ENCODE peak calls at places on chromosomes 16 and 17, in seven cellular contexts. J is A549, U is mammary epithelial cell, Y is dorsolateral prefrontal cortex, N is upper lobe of right lung, O is cardiac muscle cell, L is WERI-Rb-1. S is an unnamed sample.

GRCh38 chr16:88415381-88416323 is 32.9 kb downstream of the ZNF469 start:
- DNase-seq in J (no peak), U (no peak), Y (no peak), N (no peak), O (no peak), L (peak; percentile 14), S (no peak)

GRCh38 chr17:27457731-27458523 is 1.7 kb downstream of the KSR1 start:
- DNase-seq in J (no peak), U (no peak), Y (no peak), N (no peak), O (peak; percentile 50), L (peak; percentile 17), S (no peak)

GRCh38 chr17:59451706-59452105 is 113.7 kb upstream of the DHX40 start:
- DNase-seq in J (peak; percentile 34), U (peak; percentile 89), Y (no peak), N (no peak), O (peak; percentile 32), L (no peak), S (peak; percentile 94)

GRCh38 chr16:27359615-27360014 is 42.4 kb upstream of the IL21R start:
- DNase-seq in J (no peak), U (no peak), Y (no peak), N (no peak), O (no peak), L (no peak), S (no peak)

GRCh38 chr16:67530013-67530939 is 1.6 kb downstream of the RIPOR1 start:
- DNase-seq in J (no peak), U (peak; percentile 35), Y (peak; percentile 56), N (peak; percentile 88), O (peak; percentile 85), L (peak; percentile 49), S (peak; percentile 62)

GRCh38 chr16:28231763-28232162 is 20.0 kb upstream of the XPO6 start:
- DNase-seq in J (no peak), U (no peak), Y (no peak), N (no peak), O (no peak), L (no peak), S (no peak)

GRCh38 chr16:73066927-73067670 is 19.2 kb upstream of the ZFHX3 start:
- DNase-seq in J (no peak), U (no peak), Y (no peak), N (no peak), O (peak; percentile 67), L (no peak), S (peak; percentile 63)

GRCh38 chr17:66354981-66355380 is 52.6 kb downstream of the PRKCA start:
- DNase-seq in J (no peak), U (no peak), Y (no peak), N (no peak), O (peak; percentile 62), L (peak; percentile 24), S (peak; percentile 66)

GRCh38 chr16:71473891-71474290 is 11.8 kb upstream of the ZNF23 start:
- DNase-seq in J (no peak), U (peak; percentile 80), Y (no peak), N (no peak), O (no peak), L (no peak), S (no peak)

GRCh38 chr17:41492771-41493170 is 3.1 kb upstream of the KRT36 start:
- DNase-seq in J (no peak), U (no peak), Y (no peak), N (peak; percentile 53), O (peak; percentile 81), L (no peak), S (peak; percentile 35)

GRCh38 chr17:51119415-51120356 is 982 bp downstream of the SPAG9 start:
- DNase-seq in J (peak; percentile 80), U (peak; percentile 41), Y (peak; percentile 22), N (peak; percentile 78), O (peak; percentile 34), L (peak; percentile 59), S (peak; percentile 54)
- TF ChIP-seq CTCF in J (peak; percentile 62), U (peak; percentile 39), Y (no peak), N (peak; percentile 24), O (no peak), L (peak; percentile 48), S (peak; percentile 26)

DNA sequence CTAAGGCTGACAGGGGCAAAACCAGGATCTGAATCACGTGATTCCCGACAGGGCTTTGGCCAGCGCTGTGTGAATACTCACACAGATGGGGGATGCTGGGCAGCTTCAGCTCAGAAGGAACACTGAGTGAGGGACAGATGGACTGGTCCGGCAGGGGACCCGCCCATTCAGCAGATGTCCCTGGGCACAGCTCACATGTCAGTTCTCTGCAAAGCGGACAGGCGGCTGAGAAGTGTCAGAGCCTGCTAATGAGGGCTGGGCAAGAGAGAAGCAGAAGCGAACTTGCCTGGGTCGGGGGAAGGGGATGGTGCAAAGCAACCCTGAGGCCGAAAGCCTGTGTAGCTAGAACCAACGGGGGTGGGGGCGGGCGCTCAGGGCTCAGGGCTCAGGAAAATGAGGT is 11.9 kb upstream of the GLIS2 start:
- DNase-seq in J (no peak), U (no peak), Y (peak; percentile 94), N (no peak), O (no peak), L (peak; percentile 97), S (no peak)
- H3K4me3 ChIP-seq in J (no peak overlapping the region), U (no peak overlapping the region), Y (no peak overlapping the region), N (no peak overlapping the region), O (no peak overlapping the region), L (peak overlapping the region; percentile 17), S (no peak overlapping the region)

DNA sequence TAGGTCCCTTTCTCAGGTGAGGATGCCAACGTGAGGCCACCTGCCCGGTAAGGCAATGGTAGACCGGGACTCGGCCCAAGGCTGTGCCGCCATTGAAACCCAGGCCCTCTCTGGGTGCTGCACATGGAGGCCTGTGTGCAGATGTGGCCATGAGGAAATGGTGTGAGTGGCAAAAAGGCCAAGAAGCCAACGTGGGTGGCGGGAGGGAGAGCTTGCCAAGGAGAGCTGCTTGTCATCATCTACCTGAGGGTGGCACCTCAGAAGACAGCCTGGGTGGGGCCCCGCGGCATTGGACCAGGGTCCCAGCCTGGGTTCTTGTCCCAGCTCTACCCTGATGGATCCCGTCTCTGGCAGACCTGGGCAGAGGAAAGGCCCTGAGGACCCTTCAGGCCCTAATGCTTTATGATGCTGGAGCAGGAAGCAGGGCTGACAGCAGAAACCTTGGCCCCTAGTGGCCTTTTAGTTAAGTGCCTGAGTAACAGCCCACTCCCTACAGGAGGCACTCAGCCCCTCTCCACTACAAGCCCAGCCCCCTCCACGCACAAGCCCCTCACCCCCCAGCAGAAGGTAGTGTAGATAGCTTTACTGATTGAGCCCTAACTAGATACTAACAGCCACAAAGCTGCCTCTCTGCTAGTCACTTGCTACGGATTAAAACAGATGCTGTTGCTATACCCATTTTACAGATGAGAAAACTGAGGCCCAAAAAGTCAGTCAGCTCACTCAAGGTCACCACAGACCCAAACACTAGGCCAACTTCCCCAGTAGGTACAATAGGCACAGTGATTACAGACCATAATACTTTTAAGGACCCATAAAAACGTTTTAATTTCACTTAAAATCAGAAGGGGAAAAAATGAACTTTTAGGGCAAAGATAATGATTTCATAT is 26.2 kb upstream of the KIFC3 start:
- DNase-seq in J (no peak), U (no peak), Y (no peak), N (no peak), O (no peak), L (no peak), S (no peak)
- TF ChIP-seq CTCF in J (no peak), U (no peak), Y (no peak), N (no peak), O (no peak), L (peak; percentile 30), S (no peak)

GRCh38 chr16:12868788-12869187 is 32.6 kb upstream of the SHISA9 start:
- DNase-seq in J (no peak), U (no peak), Y (no peak), N (no peak), O (no peak), L (no peak), S (no peak)

GRCh38 chr16:12871784-12872183 is 29.6 kb upstream of the SHISA9 start:
- DNase-seq in J (no peak), U (no peak), Y (no peak), N (no peak), O (no peak), L (no peak), S (no peak)

GRCh38 chr16:12869681-12870427 is 31.5 kb upstream of the SHISA9 start:
- DNase-seq in J (no peak), U (peak; percentile 32), Y (no peak), N (no peak), O (no peak), L (no peak), S (peak; percentile 4)

GRCh38 chr16:12866981-12867551 is 34.3 kb upstream of the SHISA9 start:
- DNase-seq in J (no peak), U (no peak), Y (no peak), N (no peak), O (no peak), L (no peak), S (no peak)

GRCh38 chr16:12868169-12868568 is 33.2 kb upstream of the SHISA9 start:
- DNase-seq in J (no peak), U (no peak), Y (no peak), N (no peak), O (no peak), L (no peak), S (no peak)
- H3K4me3 ChIP-seq in J (no peak overlapping the region), U (no peak overlapping the region), Y (no peak overlapping the region), N (no peak overlapping the region), O (no peak overlapping the region), L (no peak overlapping the region), S (no peak overlapping the region)

DNA sequence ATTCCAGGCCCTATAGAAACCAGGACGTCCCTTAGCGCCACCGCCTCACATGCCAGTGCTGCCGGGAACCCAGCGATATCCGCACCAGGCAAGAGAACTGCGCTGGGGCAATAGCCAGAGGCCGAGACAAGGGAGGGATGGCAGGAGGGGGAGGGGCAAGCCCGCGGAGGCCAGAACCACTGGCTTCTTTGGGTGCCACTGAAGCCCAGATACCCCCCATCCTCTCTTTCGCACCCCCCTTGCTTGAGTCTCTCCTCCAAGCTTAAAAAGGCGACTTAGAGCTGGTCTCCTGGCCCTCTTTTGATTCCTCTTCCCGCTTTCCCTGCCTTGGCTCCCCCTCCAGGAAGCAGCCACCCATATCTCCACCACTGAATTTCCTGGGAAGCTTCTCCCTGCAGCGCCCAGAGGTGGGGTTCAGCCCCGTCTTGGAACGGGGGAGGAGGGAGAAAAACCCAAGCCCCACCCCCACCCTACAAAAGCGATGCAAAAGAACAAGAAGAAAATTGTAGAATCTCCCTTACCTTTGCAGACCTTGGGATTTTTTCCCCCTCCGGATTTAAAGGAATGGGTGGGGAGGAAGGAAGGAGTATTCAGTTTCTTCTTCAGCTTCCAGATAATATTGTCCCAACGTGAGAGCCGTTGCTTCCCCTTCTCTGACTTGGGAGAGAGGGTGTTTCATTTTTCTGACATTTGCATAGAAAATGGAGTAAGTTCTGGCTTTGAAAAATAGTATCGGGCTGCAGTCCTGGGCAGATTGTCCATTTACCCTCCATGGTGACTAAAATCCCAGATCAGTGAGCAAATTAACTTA is 622 bp downstream of the HOXB6 start:
- DNase-seq in J (peak; percentile 88), U (no peak), Y (no peak), N (no peak), O (no peak), L (no peak), S (peak; percentile 70)
- TF ChIP-seq CTCF in J (no peak), U (no peak), Y (no peak), N (no peak), O (no peak), L (peak; percentile 6), S (peak; percentile 10)

GRCh38 chr17:1629647-1630310 is 1.1 kb upstream of the SLC43A2 start:
- DNase-seq in J (peak; percentile 73), U (peak; percentile 54), Y (no peak), N (peak; percentile 90), O (peak; percentile 48), L (peak; percentile 81), S (peak; percentile 31)
- H3K4me3 ChIP-seq in J (peak overlapping the region; percentile 71), U (peak overlapping the region; percentile 72), Y (peak overlapping the region; percentile 90), N (peak overlapping the region; percentile 81), O (peak overlapping the region; percentile 63), L (peak overlapping the region; percentile 65), S (peak overlapping the region; percentile 52)